ENCODE peak calls at places on chromosomes 4 and X, in seven cellular contexts. C, B, S, F, H, T and O are unnamed samples.

GRCh38 chr4:5751073-5751917 is 40.3 kb downstream of the EVC start:
- DNase-seq in C (no peak), B (no peak), S (peak; percentile 66), F (peak; percentile 56), H (peak; percentile 84), T (no peak), O (no peak)

GRCh38 chrX:23187819-23188218 is 146.8 kb upstream of the PTCHD1 start:
- DNase-seq in C (no peak), B (no peak), S (no peak), F (no peak), H (no peak), T (no peak), O (no peak)

GRCh38 chr4:158255727-158256324 is 45.5 kb downstream of the TMEM144 start:
- DNase-seq in C (no peak), B (no peak), S (no peak), F (peak; percentile 68), H (peak; percentile 52), T (no peak), O (peak; percentile 47)

GRCh38 chr4:7500404-7500803 is 65.7 kb upstream of the PSAPL1 start:
- DNase-seq in C (no peak), B (no peak), S (no peak), F (no peak), H (no peak), T (no peak), O (no peak)

GRCh38 chr4:41399191-41399590 is 138.8 kb upstream of the LIMCH1 start:
- DNase-seq in C (no peak), B (no peak), S (no peak), F (no peak), H (no peak), T (no peak), O (no peak)

GRCh38 chr4:174828845-174829701 is at the start of gene GLRA3:
- DNase-seq in C (peak; percentile 23), B (no peak), S (no peak), F (peak; percentile 70), H (peak; percentile 54), T (peak; percentile 53), O (peak; percentile 5)

GRCh38 chr4:154958621-154959358 is 177.7 kb downstream of the RBM46 start:
- DNase-seq in C (peak; percentile 19), B (peak; percentile 69), S (no peak), F (peak; percentile 16), H (no peak), T (peak; percentile 57), O (no peak)

GRCh38 chr4:108814327-108814726 is 51.5 kb upstream of the ETNPPL start:
- DNase-seq in C (no peak), B (no peak), S (no peak), F (no peak), H (no peak), T (peak; percentile 28), O (no peak)

GRCh38 chr4:14532436-14532835 is 469.8 kb upstream of the CPEB2 start:
- DNase-seq in C (no peak), B (no peak), S (no peak), F (no peak), H (no peak), T (no peak), O (no peak)

GRCh38 chr4:111475001-111475400 is 670.3 kb upstream of the FAM241A start:
- DNase-seq in C (peak; percentile 58), B (no peak), S (no peak), F (peak; percentile 37), H (peak; percentile 20), T (no peak), O (no peak)

GRCh38 chr4:176549161-176549865 is 229.5 kb downstream of the SPCS3 start:
- DNase-seq in C (no peak), B (no peak), S (no peak), F (peak; percentile 70), H (no peak), T (no peak), O (no peak)

GRCh38 chr4:52957791-52958190 is 95.7 kb downstream of the RASL11B start:
- DNase-seq in C (no peak), B (no peak), S (no peak), F (peak; percentile 18), H (no peak), T (no peak), O (no peak)

GRCh38 chrX:17042046-17042445 is 95.6 kb downstream of the REPS2 start:
- DNase-seq in C (no peak), B (no peak), S (no peak), F (no peak), H (no peak), T (no peak), O (no peak)

GRCh38 chr4:139050436-139050835 is 34.9 kb downstream of the NOCT start:
- DNase-seq in C (no peak), B (no peak), S (no peak), F (peak; percentile 28), H (no peak), T (no peak), O (no peak)

GRCh38 chr4:153553820-153554173 is 87.6 kb downstream of the TMEM131L start:
- DNase-seq in C (no peak), B (no peak), S (no peak), F (no peak), H (no peak), T (no peak), O (no peak)

GRCh38 chr4:83370640-83370906 is 35.9 kb upstream of the HPSE start:
- DNase-seq in C (no peak), B (no peak), S (no peak), F (peak; percentile 43), H (peak; percentile 8), T (no peak), O (no peak)

GRCh38 chr4:125432078-125432477 is 117.3 kb downstream of the FAT4 start:
- DNase-seq in C (no peak), B (peak; percentile 16), S (no peak), F (peak; percentile 12), H (peak; percentile 29), T (no peak), O (no peak)
- TF ChIP-seq CTCF in C (no peak), B (peak; percentile 64), S (no peak), F (peak; percentile 25), H (peak; percentile 63), T (no peak), O (no peak)

GRCh38 chrX:48507246-48507645 is 1.5 kb upstream of the PORCN start:
- DNase-seq in C (no peak), B (no peak), S (no peak), F (no peak), H (no peak), T (no peak), O (no peak)

GRCh38 chrX:48508400-48509244 is at the start of gene PORCN:
- DNase-seq in C (peak; percentile 84), B (peak; percentile 86), S (peak; percentile 81), F (peak; percentile 63), H (peak; percentile 35), T (peak; percentile 82), O (peak; percentile 70)

GRCh38 chrX:48511561-48511960 is 2.8 kb downstream of the PORCN start:
- DNase-seq in C (no peak), B (no peak), S (no peak), F (no peak), H (no peak), T (no peak), O (no peak)

GRCh38 chrX:48509245-48509590 is 426 bp downstream of the PORCN start:
- DNase-seq in C (no peak), B (no peak), S (no peak), F (no peak), H (no peak), T (no peak), O (no peak)

DNA sequence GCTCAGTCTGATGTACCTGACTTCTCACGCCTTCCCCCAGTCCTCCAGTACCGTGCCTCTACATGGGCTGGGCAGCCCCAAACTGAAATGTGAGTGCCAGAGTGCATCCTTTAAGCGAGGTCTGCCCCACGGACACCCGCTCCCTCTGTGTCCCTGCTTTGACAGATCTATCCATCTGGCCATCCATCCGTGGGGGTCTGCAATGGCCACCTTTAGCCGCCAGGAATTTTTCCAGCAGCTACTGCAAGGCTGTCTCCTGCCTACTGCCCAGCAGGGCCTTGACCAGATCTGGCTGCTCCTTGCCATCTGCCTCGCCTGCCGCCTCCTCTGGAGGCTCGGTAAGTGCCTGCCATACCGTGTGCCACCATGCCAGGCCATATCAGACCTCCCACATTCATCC is 827 bp downstream of the PORCN start:
- DNase-seq in C (no peak), B (no peak), S (no peak), F (no peak), H (no peak), T (no peak), O (no peak)
- H3K4me3 ChIP-seq in C (peak overlapping the region; percentile 51), B (peak overlapping the region; percentile 81), S (peak overlapping the region; percentile 77), F (peak overlapping the region; percentile 73), H (peak overlapping the region; percentile 80), T (peak overlapping the region; percentile 59), O (peak overlapping the region; percentile 67)

DNA sequence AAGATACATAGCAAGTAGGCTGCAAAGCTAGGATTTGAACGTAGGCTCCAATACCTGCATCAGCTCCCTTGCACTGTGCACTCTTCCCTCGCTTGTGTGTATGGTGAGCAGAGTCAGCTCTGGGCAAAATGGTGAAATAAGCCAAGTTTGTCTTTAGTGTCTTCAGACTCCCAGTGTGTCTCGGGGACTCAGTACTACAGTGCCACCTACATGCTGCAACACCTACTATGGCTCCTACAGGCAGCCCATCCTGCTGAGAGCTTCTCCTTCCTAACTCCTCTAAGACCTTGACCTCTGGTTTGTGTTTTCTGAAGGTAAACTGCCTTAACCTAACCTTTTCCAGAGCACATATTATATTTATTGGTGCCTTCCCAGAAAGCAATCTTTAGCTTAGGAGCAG is 42.5 kb downstream of the RTL9 start:
- DNase-seq in C (no peak), B (no peak), S (no peak), F (no peak), H (no peak), T (no peak), O (no peak)
- TF ChIP-seq CTCF in C (no peak), B (no peak), S (no peak), F (no peak), H (peak; percentile 19), T (no peak), O (no peak)

GRCh38 chr4:181475781-181476180 is 767.4 kb upstream of the TENM3 start:
- DNase-seq in C (no peak), B (no peak), S (no peak), F (peak; percentile 5), H (peak; percentile 9), T (no peak), O (no peak)
- H3K4me3 ChIP-seq in C (no peak overlapping the region), B (peak overlapping the region; percentile 45), S (no peak overlapping the region), F (no peak overlapping the region), H (peak overlapping the region; percentile 37), T (no peak overlapping the region), O (no peak overlapping the region)

GRCh38 chrX:72308209-72308565 is 2.5 kb upstream of the CITED1 start:
- DNase-seq in C (no peak), B (no peak), S (no peak), F (no peak), H (no peak), T (no peak), O (no peak)

GRCh38 chrX:72305286-72306084 is at the start of gene CITED1:
- DNase-seq in C (no peak), B (no peak), S (no peak), F (no peak), H (no peak), T (peak; percentile 31), O (no peak)

GRCh38 chrX:72307646-72308051 is 1.9 kb upstream of the CITED1 start:
- DNase-seq in C (no peak), B (no peak), S (no peak), F (no peak), H (no peak), T (no peak), O (no peak)

GRCh38 chrX:72306085-72306801 is 529 bp upstream of the CITED1 start:
- DNase-seq in C (no peak), B (no peak), S (no peak), F (no peak), H (no peak), T (no peak), O (no peak)

GRCh38 chrX:72306851-72307645 is 1.3 kb upstream of the CITED1 start:
- DNase-seq in C (peak; percentile 68), B (peak; percentile 46), S (no peak), F (peak; percentile 73), H (peak; percentile 45), T (peak; percentile 63), O (peak; percentile 38)
- TF ChIP-seq CTCF in C (no peak), B (no peak), S (no peak), F (no peak), H (no peak), T (no peak), O (no peak)